ENCODE peak calls at places on chromosomes 6 and 20, in seven cellular contexts. One of them, this sample, is unnamed.
A peak's percentile ranks its signal among the peaks of the same experiment; 100 is the strongest.

GRCh38 chr6:157813191-157813590 is 9.9 kb upstream of the SNX9 start:
- DNase-seq in GM06990: no peak
- DNase-seq in astrocyte of the spinal cord: peak; percentile 7
- DNase-seq in upper lobe of right lung: no peak
- DNase-seq in fibroblast of the aortic adventitia: peak; percentile 92
- DNase-seq in HCT116: no peak
- DNase-seq in MCF 10A: no peak
- DNase-seq in this sample: no peak

GRCh38 chr6:25229671-25230321 is 49.4 kb upstream of the CARMIL1 start:
- DNase-seq in GM06990: no peak
- DNase-seq in astrocyte of the spinal cord: peak; percentile 68
- DNase-seq in upper lobe of right lung: no peak
- DNase-seq in fibroblast of the aortic adventitia: peak; percentile 94
- DNase-seq in HCT116: peak; percentile 15
- DNase-seq in MCF 10A: no peak
- DNase-seq in this sample: no peak

GRCh38 chr20:13325033-13325432 is 104.0 kb downstream of the ISM1 start:
- DNase-seq in GM06990: no peak
- DNase-seq in astrocyte of the spinal cord: peak; percentile 20
- DNase-seq in upper lobe of right lung: no peak
- DNase-seq in fibroblast of the aortic adventitia: peak; percentile 14
- DNase-seq in HCT116: peak; percentile 18
- DNase-seq in MCF 10A: peak; percentile 51
- DNase-seq in this sample: no peak

GRCh38 chr6:137864812-137865508 is 2.1 kb upstream of the TNFAIP3 start:
- DNase-seq in GM06990: no peak
- DNase-seq in astrocyte of the spinal cord: no peak
- DNase-seq in upper lobe of right lung: no peak
- DNase-seq in fibroblast of the aortic adventitia: no peak
- DNase-seq in HCT116: no peak
- DNase-seq in MCF 10A: no peak
- DNase-seq in this sample: no peak

GRCh38 chr6:118665011-118665410 is 13.6 kb upstream of the CEP85L start:
- DNase-seq in GM06990: no peak
- DNase-seq in astrocyte of the spinal cord: no peak
- DNase-seq in upper lobe of right lung: no peak
- DNase-seq in fibroblast of the aortic adventitia: no peak
- DNase-seq in HCT116: no peak
- DNase-seq in MCF 10A: no peak
- DNase-seq in this sample: no peak

GRCh38 chr6:62285612-62286469 is at the start of gene KHDRBS2:
- DNase-seq in GM06990: peak; percentile 71
- DNase-seq in astrocyte of the spinal cord: no peak
- DNase-seq in upper lobe of right lung: peak; percentile 95
- DNase-seq in fibroblast of the aortic adventitia: no peak
- DNase-seq in HCT116: no peak
- DNase-seq in MCF 10A: no peak
- DNase-seq in this sample: peak; percentile 85

GRCh38 chr6:37516076-37516919 is 16.6 kb upstream of the CCDC167 start:
- DNase-seq in GM06990: peak; percentile 64
- DNase-seq in astrocyte of the spinal cord: peak; percentile 21
- DNase-seq in upper lobe of right lung: peak; percentile 80
- DNase-seq in fibroblast of the aortic adventitia: no peak
- DNase-seq in HCT116: no peak
- DNase-seq in MCF 10A: peak; percentile 68
- DNase-seq in this sample: peak; percentile 86

GRCh38 chr6:16999486-17000436 is 102.1 kb upstream of the STMND1 start:
- DNase-seq in GM06990: no peak
- DNase-seq in astrocyte of the spinal cord: peak; percentile 49
- DNase-seq in upper lobe of right lung: no peak
- DNase-seq in fibroblast of the aortic adventitia: peak; percentile 87
- DNase-seq in HCT116: no peak
- DNase-seq in MCF 10A: peak; percentile 35
- DNase-seq in this sample: no peak

GRCh38 chr6:21791596-21791995 is 198.0 kb downstream of the SOX4 start:
- DNase-seq in GM06990: no peak
- DNase-seq in astrocyte of the spinal cord: no peak
- DNase-seq in upper lobe of right lung: no peak
- DNase-seq in fibroblast of the aortic adventitia: no peak
- DNase-seq in HCT116: no peak
- DNase-seq in MCF 10A: no peak
- DNase-seq in this sample: no peak

GRCh38 chr6:112979830-112980229 is 632.7 kb downstream of the RFPL4B start:
- DNase-seq in GM06990: no peak
- DNase-seq in astrocyte of the spinal cord: peak; percentile 31
- DNase-seq in upper lobe of right lung: no peak
- DNase-seq in fibroblast of the aortic adventitia: peak; percentile 31
- DNase-seq in HCT116: no peak
- DNase-seq in MCF 10A: peak; percentile 50
- DNase-seq in this sample: no peak
- TF ChIP-seq CTCF in GM06990: no peak
- TF ChIP-seq CTCF in astrocyte of the spinal cord: no peak
- TF ChIP-seq CTCF in upper lobe of right lung: no peak
- TF ChIP-seq CTCF in fibroblast of the aortic adventitia: no peak
- TF ChIP-seq CTCF in HCT116: no peak
- TF ChIP-seq CTCF in MCF 10A: no peak
- TF ChIP-seq CTCF in this sample: no peak

GRCh38 chr6:27631614-27631925 is 158.7 kb upstream of the ZNF184 start:
- DNase-seq in GM06990: no peak
- DNase-seq in astrocyte of the spinal cord: no peak
- DNase-seq in upper lobe of right lung: no peak
- DNase-seq in fibroblast of the aortic adventitia: no peak
- DNase-seq in HCT116: no peak
- DNase-seq in MCF 10A: no peak
- DNase-seq in this sample: no peak

GRCh38 chr6:27630727-27631613 is 158.1 kb upstream of the ZNF184 start:
- DNase-seq in GM06990: peak; percentile 78
- DNase-seq in astrocyte of the spinal cord: peak; percentile 58
- DNase-seq in upper lobe of right lung: peak; percentile 65
- DNase-seq in fibroblast of the aortic adventitia: peak; percentile 45
- DNase-seq in HCT116: peak; percentile 44
- DNase-seq in MCF 10A: peak; percentile 79
- DNase-seq in this sample: peak; percentile 67
- TF ChIP-seq CTCF in GM06990: peak; percentile 35
- TF ChIP-seq CTCF in astrocyte of the spinal cord: peak; percentile 9
- TF ChIP-seq CTCF in upper lobe of right lung: no peak
- TF ChIP-seq CTCF in fibroblast of the aortic adventitia: no peak
- TF ChIP-seq CTCF in HCT116: no peak
- TF ChIP-seq CTCF in MCF 10A: no peak
- TF ChIP-seq CTCF in this sample: no peak

DNA sequence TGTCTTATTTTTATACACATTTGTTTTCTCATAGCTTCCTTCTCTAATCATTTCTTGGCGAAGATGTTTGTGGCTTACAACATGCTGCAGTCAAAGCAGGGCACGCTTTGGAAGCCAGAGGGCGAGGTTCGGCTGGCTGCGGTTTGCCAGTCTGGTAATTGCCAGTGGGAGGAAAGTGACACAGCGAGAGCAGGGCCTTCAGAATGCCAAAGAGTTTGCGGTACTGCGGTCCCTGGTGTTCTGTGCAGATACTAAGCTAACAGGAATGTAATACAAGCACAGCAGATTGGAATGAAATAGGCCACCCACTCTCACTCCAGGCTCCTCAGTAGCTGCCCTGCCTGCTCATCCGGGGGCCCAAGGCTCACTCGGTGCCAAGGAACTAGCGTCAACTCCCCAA is 58.7 kb upstream of the TGM3 start:
- DNase-seq in GM06990: no peak
- DNase-seq in astrocyte of the spinal cord: peak; percentile 96
- DNase-seq in upper lobe of right lung: no peak
- DNase-seq in fibroblast of the aortic adventitia: peak; percentile 97
- DNase-seq in HCT116: no peak
- DNase-seq in MCF 10A: peak; percentile 89
- DNase-seq in this sample: no peak
- TF ChIP-seq CTCF in GM06990: no peak
- TF ChIP-seq CTCF in astrocyte of the spinal cord: peak; percentile 35
- TF ChIP-seq CTCF in upper lobe of right lung: no peak
- TF ChIP-seq CTCF in fibroblast of the aortic adventitia: peak; percentile 60
- TF ChIP-seq CTCF in HCT116: no peak
- TF ChIP-seq CTCF in MCF 10A: peak; percentile 13
- TF ChIP-seq CTCF in this sample: no peak

GRCh38 chr6:169269180-169270076 is 15.8 kb upstream of the THBS2 start:
- DNase-seq in GM06990: no peak
- DNase-seq in astrocyte of the spinal cord: no peak
- DNase-seq in upper lobe of right lung: no peak
- DNase-seq in fibroblast of the aortic adventitia: peak; percentile 94
- DNase-seq in HCT116: no peak
- DNase-seq in MCF 10A: peak; percentile 22
- DNase-seq in this sample: no peak

GRCh38 chr6:169265486-169266131 is 12.0 kb upstream of the THBS2 start:
- DNase-seq in GM06990: no peak
- DNase-seq in astrocyte of the spinal cord: no peak
- DNase-seq in upper lobe of right lung: no peak
- DNase-seq in fibroblast of the aortic adventitia: no peak
- DNase-seq in HCT116: no peak
- DNase-seq in MCF 10A: no peak
- DNase-seq in this sample: no peak

GRCh38 chr6:169263836-169264608 is 10.4 kb upstream of the THBS2 start:
- DNase-seq in GM06990: no peak
- DNase-seq in astrocyte of the spinal cord: peak; percentile 55
- DNase-seq in upper lobe of right lung: no peak
- DNase-seq in fibroblast of the aortic adventitia: peak; percentile 54
- DNase-seq in HCT116: no peak
- DNase-seq in MCF 10A: peak; percentile 81
- DNase-seq in this sample: no peak

GRCh38 chr6:169266261-169266660 is 12.6 kb upstream of the THBS2 start:
- DNase-seq in GM06990: no peak
- DNase-seq in astrocyte of the spinal cord: no peak
- DNase-seq in upper lobe of right lung: no peak
- DNase-seq in fibroblast of the aortic adventitia: no peak
- DNase-seq in HCT116: no peak
- DNase-seq in MCF 10A: no peak
- DNase-seq in this sample: no peak

GRCh38 chr6:169266746-169267629 is 13.3 kb upstream of the THBS2 start:
- DNase-seq in GM06990: no peak
- DNase-seq in astrocyte of the spinal cord: no peak
- DNase-seq in upper lobe of right lung: no peak
- DNase-seq in fibroblast of the aortic adventitia: no peak
- DNase-seq in HCT116: no peak
- DNase-seq in MCF 10A: no peak
- DNase-seq in this sample: no peak
- TF ChIP-seq CTCF in GM06990: no peak
- TF ChIP-seq CTCF in astrocyte of the spinal cord: no peak
- TF ChIP-seq CTCF in upper lobe of right lung: no peak
- TF ChIP-seq CTCF in fibroblast of the aortic adventitia: no peak
- TF ChIP-seq CTCF in HCT116: no peak
- TF ChIP-seq CTCF in MCF 10A: no peak
- TF ChIP-seq CTCF in this sample: no peak

DNA sequence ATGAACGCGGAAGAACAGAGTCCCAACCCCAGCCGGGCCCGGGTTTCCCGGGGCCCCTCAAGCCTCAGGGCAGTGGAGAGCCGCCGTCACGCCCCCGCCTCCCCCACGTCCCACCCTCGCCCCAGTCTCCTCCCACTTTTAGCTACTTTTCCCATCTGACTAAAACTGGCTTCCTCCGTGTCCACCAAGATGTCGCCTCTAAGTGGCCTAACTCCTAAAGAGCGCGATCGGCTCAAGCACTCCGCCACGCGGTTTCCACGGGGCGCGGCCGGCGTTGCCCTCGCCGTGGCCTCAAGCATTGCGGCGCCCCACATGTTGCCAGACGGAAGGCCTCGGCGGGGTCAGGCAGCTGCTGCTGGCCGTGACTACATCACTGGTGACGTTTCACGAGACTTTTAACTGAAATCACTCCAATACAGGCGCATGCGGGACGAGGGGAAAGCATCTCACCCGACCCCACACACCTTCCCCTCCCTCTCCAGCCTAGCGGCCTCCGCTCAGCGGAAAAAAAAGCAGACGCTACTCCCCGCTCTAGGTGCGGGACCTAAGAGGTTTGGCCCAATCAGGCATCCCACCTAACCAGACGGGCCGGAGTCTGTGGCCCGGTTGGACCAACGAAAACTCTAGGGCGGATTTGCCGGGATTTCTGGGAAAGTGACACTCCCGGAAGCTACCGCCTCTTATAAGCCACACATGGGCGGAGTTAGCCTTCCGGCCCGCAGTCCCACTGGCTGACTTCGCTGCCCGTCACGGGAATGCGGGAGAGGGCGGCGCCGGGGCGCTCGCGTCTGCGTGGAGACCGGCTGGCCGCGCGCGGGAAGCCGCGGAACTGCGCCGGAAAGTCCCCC is at the start of gene NXT1:
- DNase-seq in GM06990: peak; percentile 98
- DNase-seq in astrocyte of the spinal cord: peak; percentile 99
- DNase-seq in upper lobe of right lung: peak; percentile 97
- DNase-seq in fibroblast of the aortic adventitia: peak; percentile 99
- DNase-seq in HCT116: peak; percentile 98
- DNase-seq in MCF 10A: peak; percentile 99
- DNase-seq in this sample: peak; percentile 93
- TF ChIP-seq CTCF in GM06990: no peak
- TF ChIP-seq CTCF in astrocyte of the spinal cord: peak; percentile 6
- TF ChIP-seq CTCF in upper lobe of right lung: peak; percentile 15
- TF ChIP-seq CTCF in fibroblast of the aortic adventitia: no peak
- TF ChIP-seq CTCF in HCT116: no peak
- TF ChIP-seq CTCF in MCF 10A: no peak
- TF ChIP-seq CTCF in this sample: peak; percentile 24

DNA sequence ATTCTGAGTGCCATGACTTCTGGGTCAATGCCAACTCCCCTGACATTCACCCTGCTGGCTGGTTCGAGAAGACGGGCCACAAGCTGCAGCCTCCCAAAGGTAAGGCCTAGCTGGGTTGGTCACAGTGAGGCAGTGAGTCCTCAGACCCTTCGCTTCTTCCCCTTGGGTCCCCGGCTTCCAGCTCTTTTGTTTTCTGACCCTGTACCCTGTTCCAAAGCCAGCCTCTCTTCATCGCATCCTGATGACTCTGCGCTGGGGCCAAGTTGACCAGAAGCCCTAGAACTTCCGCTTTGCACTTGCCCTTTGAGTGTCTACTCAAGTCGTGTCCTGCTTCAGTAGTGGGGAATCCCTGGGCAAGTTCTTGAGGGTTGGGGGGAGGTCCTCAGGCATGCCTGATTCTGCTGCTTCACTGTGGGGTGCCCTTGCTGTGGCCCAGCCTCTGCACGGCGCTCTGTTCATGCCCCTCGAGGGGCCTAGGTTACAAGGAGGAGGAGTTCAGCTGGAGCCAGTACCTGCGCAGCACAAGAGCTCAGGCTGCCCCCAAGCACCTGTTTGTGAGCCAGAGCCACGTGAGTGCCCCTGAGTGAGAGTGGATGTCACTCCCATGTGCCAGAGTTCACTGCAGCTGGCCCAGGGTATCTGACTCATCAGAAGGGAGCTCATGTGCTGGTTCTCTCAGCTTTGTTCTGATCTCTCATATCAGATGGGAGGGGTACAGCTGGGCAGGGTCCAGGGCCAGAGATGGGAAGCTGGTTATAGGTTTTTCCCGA is 23.0 kb downstream of the L3MBTL1 start:
- DNase-seq in GM06990: no peak
- DNase-seq in astrocyte of the spinal cord: no peak
- DNase-seq in upper lobe of right lung: peak; percentile 35
- DNase-seq in fibroblast of the aortic adventitia: no peak
- DNase-seq in HCT116: no peak
- DNase-seq in MCF 10A: no peak
- DNase-seq in this sample: no peak
- TF ChIP-seq CTCF in GM06990: no peak
- TF ChIP-seq CTCF in astrocyte of the spinal cord: no peak
- TF ChIP-seq CTCF in upper lobe of right lung: no peak
- TF ChIP-seq CTCF in fibroblast of the aortic adventitia: no peak
- TF ChIP-seq CTCF in HCT116: no peak
- TF ChIP-seq CTCF in MCF 10A: no peak
- TF ChIP-seq CTCF in this sample: no peak

This sample was measured in GM13976.